ENCODE peak calls at places on chromosomes 5 and 9, in seven cellular contexts. One of them, this sample, is unnamed.

GRCh38 chr9:81912135-81912534 is 16.1 kb upstream of the SPATA31D4 start:
- DNase-seq in MCF 10A: no peak
- DNase-seq in frontal cortex: no peak
- DNase-seq in HuH-7: no peak
- DNase-seq in activated naive CD8-positive, alpha-beta T cell treated with anti-CD3 and anti-CD28 coated beads for 36 hours: no peak
- DNase-seq in activated T-cell treated with anti-CD3 and anti-CD28 coated beads for 1 hour: no peak
- DNase-seq in RWPE1: no peak
- DNase-seq in this sample: no peak

GRCh38 chr9:22446589-22446949 is at the start of gene DMRTA1:
- DNase-seq in MCF 10A: peak; percentile 55
- DNase-seq in frontal cortex: peak; percentile 72
- DNase-seq in HuH-7: peak; percentile 78
- DNase-seq in activated naive CD8-positive, alpha-beta T cell treated with anti-CD3 and anti-CD28 coated beads for 36 hours: peak; percentile 15
- DNase-seq in activated T-cell treated with anti-CD3 and anti-CD28 coated beads for 1 hour: no peak
- DNase-seq in RWPE1: peak; percentile 93
- DNase-seq in this sample: no peak

GRCh38 chr5:78641060-78641474 is 7.5 kb downstream of the LHFPL2 start:
- DNase-seq in MCF 10A: no peak
- DNase-seq in frontal cortex: no peak
- DNase-seq in HuH-7: peak; percentile 24
- DNase-seq in activated naive CD8-positive, alpha-beta T cell treated with anti-CD3 and anti-CD28 coated beads for 36 hours: no peak
- DNase-seq in activated T-cell treated with anti-CD3 and anti-CD28 coated beads for 1 hour: no peak
- DNase-seq in RWPE1: no peak
- DNase-seq in this sample: peak; percentile 87

GRCh38 chr5:139689631-139690384 is 41.7 kb downstream of the CXXC5 start:
- DNase-seq in MCF 10A: peak; percentile 66
- DNase-seq in frontal cortex: no peak
- DNase-seq in HuH-7: no peak
- DNase-seq in activated naive CD8-positive, alpha-beta T cell treated with anti-CD3 and anti-CD28 coated beads for 36 hours: no peak
- DNase-seq in activated T-cell treated with anti-CD3 and anti-CD28 coated beads for 1 hour: no peak
- DNase-seq in RWPE1: peak; percentile 67
- DNase-seq in this sample: no peak

GRCh38 chr9:75844321-75844720 is 46.2 kb upstream of the PCSK5 start:
- DNase-seq in MCF 10A: no peak
- DNase-seq in frontal cortex: no peak
- DNase-seq in HuH-7: no peak
- DNase-seq in activated naive CD8-positive, alpha-beta T cell treated with anti-CD3 and anti-CD28 coated beads for 36 hours: no peak
- DNase-seq in activated T-cell treated with anti-CD3 and anti-CD28 coated beads for 1 hour: no peak
- DNase-seq in RWPE1: no peak
- DNase-seq in this sample: no peak

GRCh38 chr5:39209924-39210323 is 9.4 kb downstream of the FYB1 start:
- DNase-seq in MCF 10A: no peak
- DNase-seq in frontal cortex: no peak
- DNase-seq in HuH-7: no peak
- DNase-seq in activated naive CD8-positive, alpha-beta T cell treated with anti-CD3 and anti-CD28 coated beads for 36 hours: peak; percentile 81
- DNase-seq in activated T-cell treated with anti-CD3 and anti-CD28 coated beads for 1 hour: peak; percentile 55
- DNase-seq in RWPE1: no peak
- DNase-seq in this sample: no peak

GRCh38 chr5:159310492-159310891 is 19.8 kb downstream of the IL12B start:
- DNase-seq in MCF 10A: peak; percentile 42
- DNase-seq in frontal cortex: no peak
- DNase-seq in HuH-7: no peak
- DNase-seq in activated naive CD8-positive, alpha-beta T cell treated with anti-CD3 and anti-CD28 coated beads for 36 hours: peak; percentile 33
- DNase-seq in activated T-cell treated with anti-CD3 and anti-CD28 coated beads for 1 hour: peak; percentile 13
- DNase-seq in RWPE1: no peak
- DNase-seq in this sample: no peak

GRCh38 chr5:25754895-25755294 is 1110.1 kb upstream of the CDH10 start:
- DNase-seq in MCF 10A: peak; percentile 46
- DNase-seq in frontal cortex: no peak
- DNase-seq in HuH-7: no peak
- DNase-seq in activated naive CD8-positive, alpha-beta T cell treated with anti-CD3 and anti-CD28 coated beads for 36 hours: no peak
- DNase-seq in activated T-cell treated with anti-CD3 and anti-CD28 coated beads for 1 hour: no peak
- DNase-seq in RWPE1: no peak
- DNase-seq in this sample: peak; percentile 1

GRCh38 chr5:161847896-161848510 is at the start of gene GABRA1:
- DNase-seq in MCF 10A: no peak
- DNase-seq in frontal cortex: no peak
- DNase-seq in HuH-7: no peak
- DNase-seq in activated naive CD8-positive, alpha-beta T cell treated with anti-CD3 and anti-CD28 coated beads for 36 hours: no peak
- DNase-seq in activated T-cell treated with anti-CD3 and anti-CD28 coated beads for 1 hour: no peak
- DNase-seq in RWPE1: no peak
- DNase-seq in this sample: no peak

GRCh38 chr5:132747064-132747692 is at the start of gene CCNI2:
- DNase-seq in MCF 10A: no peak
- DNase-seq in frontal cortex: no peak
- DNase-seq in HuH-7: peak; percentile 80
- DNase-seq in activated naive CD8-positive, alpha-beta T cell treated with anti-CD3 and anti-CD28 coated beads for 36 hours: peak; percentile 75
- DNase-seq in activated T-cell treated with anti-CD3 and anti-CD28 coated beads for 1 hour: peak; percentile 53
- DNase-seq in RWPE1: peak; percentile 53
- DNase-seq in this sample: no peak

GRCh38 chr5:149912226-149912864 is 32.2 kb downstream of the PDE6A start:
- DNase-seq in MCF 10A: no peak
- DNase-seq in frontal cortex: no peak
- DNase-seq in HuH-7: no peak
- DNase-seq in activated naive CD8-positive, alpha-beta T cell treated with anti-CD3 and anti-CD28 coated beads for 36 hours: no peak
- DNase-seq in activated T-cell treated with anti-CD3 and anti-CD28 coated beads for 1 hour: no peak
- DNase-seq in RWPE1: no peak
- DNase-seq in this sample: no peak

GRCh38 chr5:14167211-14167845 is 24.2 kb downstream of the TRIO start:
- DNase-seq in MCF 10A: peak; percentile 65
- DNase-seq in frontal cortex: no peak
- DNase-seq in HuH-7: no peak
- DNase-seq in activated naive CD8-positive, alpha-beta T cell treated with anti-CD3 and anti-CD28 coated beads for 36 hours: no peak
- DNase-seq in activated T-cell treated with anti-CD3 and anti-CD28 coated beads for 1 hour: no peak
- DNase-seq in RWPE1: peak; percentile 45
- DNase-seq in this sample: no peak

GRCh38 chr9:90365646-90366045 is 277.0 kb downstream of the DIRAS2 start:
- DNase-seq in MCF 10A: peak; percentile 21
- DNase-seq in frontal cortex: no peak
- DNase-seq in HuH-7: no peak
- DNase-seq in activated naive CD8-positive, alpha-beta T cell treated with anti-CD3 and anti-CD28 coated beads for 36 hours: no peak
- DNase-seq in activated T-cell treated with anti-CD3 and anti-CD28 coated beads for 1 hour: no peak
- DNase-seq in RWPE1: no peak
- DNase-seq in this sample: no peak

GRCh38 chr5:17964067-17964466 is 329.8 kb downstream of the TAF11L14 start:
- DNase-seq in MCF 10A: no peak
- DNase-seq in frontal cortex: no peak
- DNase-seq in HuH-7: no peak
- DNase-seq in activated naive CD8-positive, alpha-beta T cell treated with anti-CD3 and anti-CD28 coated beads for 36 hours: no peak
- DNase-seq in activated T-cell treated with anti-CD3 and anti-CD28 coated beads for 1 hour: no peak
- DNase-seq in RWPE1: no peak
- DNase-seq in this sample: no peak

GRCh38 chr5:33936004-33936380 is 194 bp upstream of the RXFP3 start:
- DNase-seq in MCF 10A: no peak
- DNase-seq in frontal cortex: peak; percentile 46
- DNase-seq in HuH-7: peak; percentile 83
- DNase-seq in activated naive CD8-positive, alpha-beta T cell treated with anti-CD3 and anti-CD28 coated beads for 36 hours: peak; percentile 72
- DNase-seq in activated T-cell treated with anti-CD3 and anti-CD28 coated beads for 1 hour: peak; percentile 6
- DNase-seq in RWPE1: peak; percentile 14
- DNase-seq in this sample: no peak

GRCh38 chr5:111512026-111512405 is 319 bp downstream of the STARD4 start:
- DNase-seq in MCF 10A: peak; percentile 59
- DNase-seq in frontal cortex: no peak
- DNase-seq in HuH-7: no peak
- DNase-seq in activated naive CD8-positive, alpha-beta T cell treated with anti-CD3 and anti-CD28 coated beads for 36 hours: peak; percentile 15
- DNase-seq in activated T-cell treated with anti-CD3 and anti-CD28 coated beads for 1 hour: no peak
- DNase-seq in RWPE1: peak; percentile 67
- DNase-seq in this sample: peak; percentile 18

GRCh38 chr9:33858346-33858869 is 41.4 kb downstream of the UBE2R2 start:
- DNase-seq in MCF 10A: no peak
- DNase-seq in frontal cortex: no peak
- DNase-seq in HuH-7: no peak
- DNase-seq in activated naive CD8-positive, alpha-beta T cell treated with anti-CD3 and anti-CD28 coated beads for 36 hours: no peak
- DNase-seq in activated T-cell treated with anti-CD3 and anti-CD28 coated beads for 1 hour: no peak
- DNase-seq in RWPE1: no peak
- DNase-seq in this sample: no peak

GRCh38 chr9:19283108-19283710 is 52.7 kb downstream of the DENND4C start:
- DNase-seq in MCF 10A: no peak
- DNase-seq in frontal cortex: no peak
- DNase-seq in HuH-7: no peak
- DNase-seq in activated naive CD8-positive, alpha-beta T cell treated with anti-CD3 and anti-CD28 coated beads for 36 hours: no peak
- DNase-seq in activated T-cell treated with anti-CD3 and anti-CD28 coated beads for 1 hour: no peak
- DNase-seq in RWPE1: no peak
- DNase-seq in this sample: no peak

GRCh38 chr5:128905225-128906110 is 59.8 kb upstream of the SLC27A6 start:
- DNase-seq in MCF 10A: peak; percentile 90
- DNase-seq in frontal cortex: peak; percentile 17
- DNase-seq in HuH-7: peak; percentile 5
- DNase-seq in activated naive CD8-positive, alpha-beta T cell treated with anti-CD3 and anti-CD28 coated beads for 36 hours: peak; percentile 17
- DNase-seq in activated T-cell treated with anti-CD3 and anti-CD28 coated beads for 1 hour: peak; percentile 19
- DNase-seq in RWPE1: peak; percentile 60
- DNase-seq in this sample: peak; percentile 34

GRCh38 chr9:14389146-14389545 is 75.2 kb upstream of the NFIB start:
- DNase-seq in MCF 10A: no peak
- DNase-seq in frontal cortex: no peak
- DNase-seq in HuH-7: no peak
- DNase-seq in activated naive CD8-positive, alpha-beta T cell treated with anti-CD3 and anti-CD28 coated beads for 36 hours: no peak
- DNase-seq in activated T-cell treated with anti-CD3 and anti-CD28 coated beads for 1 hour: no peak
- DNase-seq in RWPE1: no peak
- DNase-seq in this sample: no peak

GRCh38 chr9:122370869-122371467 is at the start of gene PTGS1:
- DNase-seq in MCF 10A: peak; percentile 49
- DNase-seq in frontal cortex: peak; percentile 53
- DNase-seq in HuH-7: no peak
- DNase-seq in activated naive CD8-positive, alpha-beta T cell treated with anti-CD3 and anti-CD28 coated beads for 36 hours: peak; percentile 21
- DNase-seq in activated T-cell treated with anti-CD3 and anti-CD28 coated beads for 1 hour: no peak
- DNase-seq in RWPE1: peak; percentile 81
- DNase-seq in this sample: no peak

GRCh38 chr9:77063645-77064285 is 44.3 kb downstream of the FOXB2 start:
- DNase-seq in MCF 10A: peak; percentile 80
- DNase-seq in frontal cortex: no peak
- DNase-seq in HuH-7: no peak
- DNase-seq in activated naive CD8-positive, alpha-beta T cell treated with anti-CD3 and anti-CD28 coated beads for 36 hours: no peak
- DNase-seq in activated T-cell treated with anti-CD3 and anti-CD28 coated beads for 1 hour: no peak
- DNase-seq in RWPE1: peak; percentile 33
- DNase-seq in this sample: no peak

GRCh38 chr9:306907-307306 is 92.2 kb downstream of the DOCK8 start:
- DNase-seq in MCF 10A: peak; percentile 43
- DNase-seq in frontal cortex: no peak
- DNase-seq in HuH-7: peak; percentile 12
- DNase-seq in activated naive CD8-positive, alpha-beta T cell treated with anti-CD3 and anti-CD28 coated beads for 36 hours: no peak
- DNase-seq in activated T-cell treated with anti-CD3 and anti-CD28 coated beads for 1 hour: peak; percentile 32
- DNase-seq in RWPE1: no peak
- DNase-seq in this sample: peak; percentile 13

GRCh38 chr5:16602182-16602581 is 14.6 kb downstream of the RETREG1 start:
- DNase-seq in MCF 10A: no peak
- DNase-seq in frontal cortex: no peak
- DNase-seq in HuH-7: no peak
- DNase-seq in activated naive CD8-positive, alpha-beta T cell treated with anti-CD3 and anti-CD28 coated beads for 36 hours: no peak
- DNase-seq in activated T-cell treated with anti-CD3 and anti-CD28 coated beads for 1 hour: no peak
- DNase-seq in RWPE1: no peak
- DNase-seq in this sample: no peak

GRCh38 chr5:83277154-83277553 is 194.4 kb upstream of the VCAN start:
- DNase-seq in MCF 10A: peak; percentile 60
- DNase-seq in frontal cortex: no peak
- DNase-seq in HuH-7: no peak
- DNase-seq in activated naive CD8-positive, alpha-beta T cell treated with anti-CD3 and anti-CD28 coated beads for 36 hours: no peak
- DNase-seq in activated T-cell treated with anti-CD3 and anti-CD28 coated beads for 1 hour: no peak
- DNase-seq in RWPE1: no peak
- DNase-seq in this sample: no peak

GRCh38 chr9:111483419-111483861 is 743 bp downstream of the ECPAS start:
- DNase-seq in MCF 10A: no peak
- DNase-seq in frontal cortex: peak; percentile 66
- DNase-seq in HuH-7: peak; percentile 62
- DNase-seq in activated naive CD8-positive, alpha-beta T cell treated with anti-CD3 and anti-CD28 coated beads for 36 hours: no peak
- DNase-seq in activated T-cell treated with anti-CD3 and anti-CD28 coated beads for 1 hour: peak; percentile 26
- DNase-seq in RWPE1: peak; percentile 78
- DNase-seq in this sample: peak; percentile 6

GRCh38 chr5:82820188-82820587 is 257.0 kb downstream of the TMEM167A start:
- DNase-seq in MCF 10A: peak; percentile 57
- DNase-seq in frontal cortex: no peak
- DNase-seq in HuH-7: no peak
- DNase-seq in activated naive CD8-positive, alpha-beta T cell treated with anti-CD3 and anti-CD28 coated beads for 36 hours: no peak
- DNase-seq in activated T-cell treated with anti-CD3 and anti-CD28 coated beads for 1 hour: no peak
- DNase-seq in RWPE1: peak; percentile 10
- DNase-seq in this sample: no peak

GRCh38 chr9:70257991-70258691 is 637 bp upstream of the SMC5 start:
- DNase-seq in MCF 10A: peak; percentile 77
- DNase-seq in frontal cortex: peak; percentile 16
- DNase-seq in HuH-7: peak; percentile 14
- DNase-seq in activated naive CD8-positive, alpha-beta T cell treated with anti-CD3 and anti-CD28 coated beads for 36 hours: no peak
- DNase-seq in activated T-cell treated with anti-CD3 and anti-CD28 coated beads for 1 hour: no peak
- DNase-seq in RWPE1: peak; percentile 67
- DNase-seq in this sample: peak; percentile 26

GRCh38 chr9:130765135-130766030 is 69.7 kb upstream of the ABL1 start:
- DNase-seq in MCF 10A: no peak
- DNase-seq in frontal cortex: no peak
- DNase-seq in HuH-7: no peak
- DNase-seq in activated naive CD8-positive, alpha-beta T cell treated with anti-CD3 and anti-CD28 coated beads for 36 hours: peak; percentile 42
- DNase-seq in activated T-cell treated with anti-CD3 and anti-CD28 coated beads for 1 hour: no peak
- DNase-seq in RWPE1: no peak
- DNase-seq in this sample: no peak

GRCh38 chr9:3331801-3332200 is 194.0 kb downstream of the RFX3 start:
- DNase-seq in MCF 10A: peak; percentile 8
- DNase-seq in frontal cortex: no peak
- DNase-seq in HuH-7: peak; percentile 13
- DNase-seq in activated naive CD8-positive, alpha-beta T cell treated with anti-CD3 and anti-CD28 coated beads for 36 hours: no peak
- DNase-seq in activated T-cell treated with anti-CD3 and anti-CD28 coated beads for 1 hour: no peak
- DNase-seq in RWPE1: no peak
- DNase-seq in this sample: peak; percentile 17

GRCh38 chr9:98627291-98627690 is 81.4 kb downstream of the GABBR2 start:
- DNase-seq in MCF 10A: no peak
- DNase-seq in frontal cortex: no peak
- DNase-seq in HuH-7: no peak
- DNase-seq in activated naive CD8-positive, alpha-beta T cell treated with anti-CD3 and anti-CD28 coated beads for 36 hours: no peak
- DNase-seq in activated T-cell treated with anti-CD3 and anti-CD28 coated beads for 1 hour: no peak
- DNase-seq in RWPE1: no peak
- DNase-seq in this sample: no peak

GRCh38 chr9:15416880-15417279 is 5.8 kb upstream of the SNAPC3 start:
- DNase-seq in MCF 10A: peak; percentile 61
- DNase-seq in frontal cortex: no peak
- DNase-seq in HuH-7: peak; percentile 45
- DNase-seq in activated naive CD8-positive, alpha-beta T cell treated with anti-CD3 and anti-CD28 coated beads for 36 hours: peak; percentile 33
- DNase-seq in activated T-cell treated with anti-CD3 and anti-CD28 coated beads for 1 hour: peak; percentile 20
- DNase-seq in RWPE1: peak; percentile 26
- DNase-seq in this sample: peak; percentile 56

GRCh38 chr5:93665649-93666048 is 75.8 kb downstream of the POU5F2 start:
- DNase-seq in MCF 10A: no peak
- DNase-seq in frontal cortex: no peak
- DNase-seq in HuH-7: no peak
- DNase-seq in activated naive CD8-positive, alpha-beta T cell treated with anti-CD3 and anti-CD28 coated beads for 36 hours: no peak
- DNase-seq in activated T-cell treated with anti-CD3 and anti-CD28 coated beads for 1 hour: no peak
- DNase-seq in RWPE1: no peak
- DNase-seq in this sample: no peak

GRCh38 chr9:4182831-4183230 is 117.0 kb downstream of the GLIS3 start:
- DNase-seq in MCF 10A: no peak
- DNase-seq in frontal cortex: no peak
- DNase-seq in HuH-7: no peak
- DNase-seq in activated naive CD8-positive, alpha-beta T cell treated with anti-CD3 and anti-CD28 coated beads for 36 hours: no peak
- DNase-seq in activated T-cell treated with anti-CD3 and anti-CD28 coated beads for 1 hour: no peak
- DNase-seq in RWPE1: no peak
- DNase-seq in this sample: no peak

GRCh38 chr9:111352545-111352944 is 22.5 kb upstream of the OR2K2 start:
- DNase-seq in MCF 10A: no peak
- DNase-seq in frontal cortex: no peak
- DNase-seq in HuH-7: peak; percentile 20
- DNase-seq in activated naive CD8-positive, alpha-beta T cell treated with anti-CD3 and anti-CD28 coated beads for 36 hours: no peak
- DNase-seq in activated T-cell treated with anti-CD3 and anti-CD28 coated beads for 1 hour: no peak
- DNase-seq in RWPE1: no peak
- DNase-seq in this sample: peak; percentile 43